ENCODE peak calls at places on chromosome 11, in seven cellular contexts. O is mesenchymal stem cell, P is fibroblast of pulmonary artery, G is DND-41, J is lower lobe of right lung, D is right cardiac atrium, K is neuronal stem cell. T is an unnamed sample.
A peak's percentile ranks its signal among the peaks of the same experiment; 100 is the strongest.

GRCh38 chr11:65425971-65426838 is 3.6 kb downstream of the NEAT1 start:
- DNase-seq in O (peak; percentile 88), P (peak; percentile 85), G (no peak), J (no peak), D (no peak), K (no peak), T (peak; percentile 91)

GRCh38 chr11:765802-766091 is 11.5 kb downstream of the GATD1 start:
- DNase-seq in O (no peak), P (no peak), G (no peak), J (no peak), D (no peak), K (no peak), T (no peak)

GRCh38 chr11:70532066-70532440 is 133.7 kb downstream of the CTTN start:
- DNase-seq in O (no peak), P (no peak), G (no peak), J (no peak), D (no peak), K (no peak), T (no peak)

GRCh38 chr11:120562806-120563425 is 51.4 kb downstream of the GRIK4 start:
- DNase-seq in O (peak; percentile 72), P (peak; percentile 21), G (no peak), J (no peak), D (peak; percentile 40), K (no peak), T (no peak)

GRCh38 chr11:117959438-117960149 is 26.6 kb upstream of the IL10RA start:
- DNase-seq in O (no peak), P (no peak), G (no peak), J (no peak), D (no peak), K (no peak), T (no peak)

GRCh38 chr11:24234822-24235508 is 261.9 kb upstream of the LUZP2 start:
- DNase-seq in O (peak; percentile 66), P (peak; percentile 59), G (no peak), J (peak; percentile 45), D (no peak), K (no peak), T (no peak)

GRCh38 chr11:73538381-73538872 is 59.5 kb downstream of the FAM168A start:
- DNase-seq in O (no peak), P (peak; percentile 24), G (peak; percentile 56), J (no peak), D (no peak), K (peak; percentile 30), T (peak; percentile 67)

GRCh38 chr11:394034-394857 is at the start of gene PKP3:
- DNase-seq in O (peak; percentile 83), P (peak; percentile 36), G (no peak), J (peak; percentile 91), D (no peak), K (no peak), T (no peak)

GRCh38 chr11:109132539-109132938 is 289.5 kb upstream of the C11orf87 start:
- DNase-seq in O (no peak), P (no peak), G (no peak), J (no peak), D (no peak), K (no peak), T (peak; percentile 13)

GRCh38 chr11:99406345-99406744 is 385.6 kb downstream of the CNTN5 start:
- DNase-seq in O (no peak), P (no peak), G (no peak), J (no peak), D (no peak), K (no peak), T (no peak)

DNA sequence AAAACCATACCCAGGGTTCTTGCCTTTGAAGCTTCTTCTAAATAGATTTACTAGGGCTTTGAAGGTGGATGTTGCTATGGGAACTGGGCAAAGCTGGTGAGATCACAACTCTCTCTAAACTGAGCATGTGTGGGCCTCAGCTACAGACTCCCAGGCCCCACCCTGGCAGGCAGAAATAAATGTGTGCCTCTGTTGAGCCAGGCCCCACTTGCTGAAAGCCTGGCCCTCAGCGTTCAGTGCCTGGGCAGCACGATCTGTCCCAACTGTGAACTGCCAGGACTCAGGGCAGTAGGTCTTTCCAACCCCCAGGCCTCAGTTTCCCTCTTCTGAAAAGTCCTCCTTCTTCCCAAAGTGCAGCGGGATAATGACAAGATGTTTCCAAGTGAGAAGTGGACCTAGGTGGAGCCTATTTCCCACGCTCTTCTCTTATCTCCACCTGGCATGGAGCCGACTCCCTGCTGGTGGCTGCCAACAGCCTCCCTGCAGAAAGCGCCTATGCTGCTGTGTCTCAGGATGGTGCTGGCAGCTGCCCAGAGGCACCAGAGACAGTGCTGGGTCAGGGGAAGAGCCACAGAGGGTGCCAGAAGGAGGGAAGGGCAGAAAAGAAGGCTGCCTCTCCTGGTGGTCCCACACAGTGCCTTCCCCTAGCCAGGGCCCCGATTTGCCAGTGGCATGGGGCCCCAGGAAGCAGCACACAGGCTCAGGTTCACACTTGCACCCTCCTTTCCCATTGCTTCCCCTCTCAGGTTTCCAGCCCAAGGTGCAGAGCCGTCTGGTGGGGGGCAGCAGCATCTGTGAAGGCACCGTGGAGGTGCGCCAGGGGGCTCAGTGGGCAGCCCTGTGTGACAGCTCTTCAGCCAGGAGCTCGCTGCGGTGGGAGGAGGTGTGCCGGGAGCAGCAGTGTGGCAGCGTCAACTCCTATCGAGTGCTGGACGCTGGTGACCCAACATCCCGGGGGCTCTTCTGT is 18.9 kb downstream of the CD5 start:
- DNase-seq in O (peak; percentile 16), P (peak; percentile 38), G (peak; percentile 51), J (no peak), D (peak; percentile 74), K (no peak), T (peak; percentile 28)
- H3K4me3 ChIP-seq in O (no peak overlapping the region), P (no peak overlapping the region), G (no peak overlapping the region), J (no peak overlapping the region), D (no peak overlapping the region), K (no peak overlapping the region), T (no peak overlapping the region)

GRCh38 chr11:15192007-15192556 is 77.4 kb downstream of the INSC start:
- DNase-seq in O (no peak), P (no peak), G (no peak), J (no peak), D (no peak), K (no peak), T (no peak)
- H3K4me3 ChIP-seq in O (no peak overlapping the region), P (no peak overlapping the region), G (no peak overlapping the region), J (no peak overlapping the region), D (no peak overlapping the region), K (no peak overlapping the region), T (no peak overlapping the region)

DNA sequence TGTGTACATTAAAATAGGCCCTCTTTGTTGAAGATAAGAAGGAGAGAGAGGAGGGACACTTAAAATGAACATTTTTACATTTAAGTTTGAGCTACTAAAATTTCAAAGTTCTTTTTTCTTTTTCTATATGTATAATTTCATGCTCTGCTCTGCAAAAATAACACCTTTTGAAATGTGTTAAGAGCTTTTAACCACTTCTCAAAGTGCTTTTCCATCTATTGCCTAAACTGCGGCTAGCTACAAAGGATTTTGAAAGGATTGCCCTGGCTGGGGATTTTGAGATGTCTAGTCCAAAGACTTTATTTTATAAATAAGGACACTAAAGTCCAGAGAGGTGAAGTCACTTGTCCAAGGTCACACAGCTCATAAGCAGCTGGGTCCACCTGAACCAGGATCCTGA is 138.5 kb downstream of the CCDC81 start:
- DNase-seq in O (no peak), P (no peak), G (no peak), J (no peak), D (no peak), K (no peak), T (no peak)
- H3K4me3 ChIP-seq in O (no peak overlapping the region), P (no peak overlapping the region), G (no peak overlapping the region), J (no peak overlapping the region), D (no peak overlapping the region), K (no peak overlapping the region), T (no peak overlapping the region)

GRCh38 chr11:125173027-125173426 is 8.5 kb downstream of the PKNOX2 start:
- DNase-seq in O (no peak), P (no peak), G (no peak), J (no peak), D (no peak), K (no peak), T (no peak)
- H3K4me3 ChIP-seq in O (no peak overlapping the region), P (no peak overlapping the region), G (no peak overlapping the region), J (no peak overlapping the region), D (no peak overlapping the region), K (no peak overlapping the region), T (no peak overlapping the region)

T was measured in GM12865.